ENCODE peak calls at places on chromosomes 12 and 14, in eight cellular contexts. K, L, D, J, R, F, M and X are unnamed samples.

GRCh38 chr12:75459755-75460154 is 20.8 kb upstream of the GLIPR1 start:
- DNase-seq in K (no peak), L (no peak), D (no peak), J (no peak), R (no peak), F (no peak), M (no peak), X (no peak)

GRCh38 chr14:51457858-51458562 is 193.7 kb upstream of the FRMD6 start:
- DNase-seq in K (no peak), L (no peak), D (no peak), J (no peak), R (no peak), F (no peak), M (no peak), X (no peak)

GRCh38 chr12:6328945-6329692 is 12.8 kb downstream of the TNFRSF1A start:
- DNase-seq in K (no peak), L (no peak), D (no peak), J (no peak), R (no peak), F (no peak), M (no peak), X (no peak)

GRCh38 chr12:109881752-109882151 is 1.4 kb upstream of the GLTP start:
- DNase-seq in K (no peak), L (no peak), D (no peak), J (no peak), R (no peak), F (no peak), M (no peak), X (no peak)

GRCh38 chr14:52706286-52706685 is 714 bp upstream of the PSMC6 start:
- DNase-seq in K (peak), L (no peak), D (no peak), J (no peak), R (no peak), F (no peak), M (no peak), X (no peak)

GRCh38 chr12:68539615-68539952 is 71.1 kb upstream of the RAP1B start:
- DNase-seq in K (no peak), L (no peak), D (no peak), J (no peak), R (no peak), F (no peak), M (no peak), X (no peak)

GRCh38 chr14:102694530-102695171 is 82.6 kb upstream of the TRAF3 start:
- DNase-seq in K (peak), L (peak), D (peak), J (peak), R (no peak), F (peak), M (peak), X (peak)

GRCh38 chr14:93091666-93092065 is 24.1 kb downstream of the ITPK1 start:
- DNase-seq in K (no peak), L (no peak), D (no peak), J (no peak), R (no peak), F (no peak), M (no peak), X (no peak)

GRCh38 chr14:106107703-106108102 is 581.3 kb downstream of the TMEM121 start:
- DNase-seq in K (no peak), L (no peak), D (no peak), J (no peak), R (no peak), F (no peak), M (no peak), X (no peak)

GRCh38 chr12:105820407-105821140 is 318.2 kb downstream of the NUAK1 start:
- DNase-seq in K (peak), L (peak), D (peak), J (peak), R (no peak), F (no peak), M (peak), X (peak)

GRCh38 chr14:81337073-81337472 is 63.1 kb downstream of the STON2 start:
- DNase-seq in K (no peak), L (no peak), D (no peak), J (no peak), R (no peak), F (no peak), M (no peak), X (no peak)

GRCh38 chr14:72369106-72369505 is 436.9 kb downstream of the RGS6 start:
- DNase-seq in K (no peak), L (no peak), D (no peak), J (no peak), R (no peak), F (no peak), M (no peak), X (no peak)

GRCh38 chr12:113537751-113538087 is 66.0 kb upstream of the LHX5 start:
- DNase-seq in K (no peak), L (no peak), D (no peak), J (no peak), R (no peak), F (no peak), M (no peak), X (no peak)

GRCh38 chr14:81176224-81176623 is 44.5 kb downstream of the GTF2A1 start:
- DNase-seq in K (peak), L (no peak), D (peak), J (peak), R (no peak), F (no peak), M (peak), X (no peak)

GRCh38 chr14:22870811-22871199 is 735 bp upstream of the LRP10 start:
- DNase-seq in K (no peak), L (no peak), D (no peak), J (no peak), R (no peak), F (no peak), M (no peak), X (no peak)

GRCh38 chr12:93311827-93312226 is 65.9 kb upstream of the NUDT4 start:
- DNase-seq in K (no peak), L (no peak), D (no peak), J (no peak), R (no peak), F (no peak), M (no peak), X (no peak)

GRCh38 chr14:102487204-102487577 is 22.4 kb downstream of the ANKRD9 start:
- DNase-seq in K (no peak), L (no peak), D (no peak), J (no peak), R (no peak), F (no peak), M (no peak), X (no peak)

GRCh38 chr12:119949145-119949544 is 39.9 kb upstream of the BICDL1 start:
- DNase-seq in K (peak), L (peak), D (no peak), J (no peak), R (no peak), F (no peak), M (no peak), X (no peak)

DNA sequence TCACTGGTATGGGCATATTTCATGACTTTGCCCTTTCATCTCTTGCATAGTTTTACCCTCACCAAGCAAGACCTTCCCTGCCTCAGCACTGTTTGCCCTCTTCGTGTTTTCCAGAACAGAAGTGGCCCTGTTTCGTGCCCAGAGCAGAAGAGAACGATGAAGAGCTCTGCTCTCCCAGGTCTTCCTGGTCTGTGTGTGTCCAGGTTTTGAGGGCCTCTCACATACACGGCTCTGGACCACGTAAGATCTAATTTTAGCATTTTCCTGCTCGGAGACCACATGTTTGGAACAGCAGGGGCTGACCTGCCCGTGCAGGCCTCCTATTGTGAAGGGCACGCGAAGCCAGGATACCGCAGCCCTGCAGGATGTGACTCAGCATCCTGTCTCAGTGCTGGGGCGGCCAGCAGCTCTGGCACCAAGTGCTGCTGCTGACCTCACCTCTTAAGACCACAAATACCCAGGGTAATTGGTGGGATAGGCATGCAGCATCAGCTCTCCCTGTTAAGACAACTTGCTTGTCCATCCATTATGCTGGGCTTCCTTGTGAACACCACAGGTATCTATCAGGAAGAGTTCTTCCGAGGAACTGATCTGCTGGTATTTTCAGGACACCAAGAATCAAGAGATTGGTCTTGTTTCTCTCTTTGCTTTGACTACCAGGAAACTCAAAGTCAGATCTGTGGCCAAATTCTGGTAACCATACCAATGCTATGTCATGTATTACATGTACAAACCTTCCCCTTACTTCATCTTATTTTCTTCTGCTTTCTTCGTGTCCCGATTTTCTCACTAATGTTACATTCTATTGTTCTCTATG is 19.0 kb downstream of the SSH1 start:
- DNase-seq in K (peak), L (peak), D (peak), J (peak), R (peak), F (peak), M (peak), X (peak)
- TF ChIP-seq POLR2A in K (peak), L (no peak), D (no peak), J (no peak), R (no peak), F (no peak), M (no peak), X (peak)

DNA sequence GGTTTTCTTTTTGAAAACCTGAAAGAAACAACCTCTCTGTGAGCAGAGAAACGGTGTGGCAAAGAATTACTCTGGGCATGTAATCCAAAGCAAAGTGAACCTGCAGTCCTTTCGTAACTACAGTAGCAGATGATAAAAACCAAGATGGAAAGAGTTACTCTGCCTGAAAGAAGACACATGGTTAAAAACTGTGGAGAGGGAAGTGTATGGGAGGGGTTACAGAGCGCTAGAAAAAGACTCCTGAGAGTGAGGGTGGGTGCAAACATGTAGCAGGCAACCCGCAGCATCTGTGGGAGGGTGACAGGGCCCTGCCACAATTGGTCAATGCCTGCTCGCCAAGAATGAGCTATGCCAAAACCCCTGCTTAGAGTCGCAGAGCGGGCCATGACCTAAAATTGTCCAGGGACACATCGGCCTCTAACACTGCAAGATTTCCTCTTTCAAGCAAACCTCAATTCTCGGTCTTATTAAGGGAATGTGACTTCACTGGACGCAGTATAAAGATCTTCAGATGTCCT is 753 bp downstream of the PRKAG1 start:
- DNase-seq in K (no peak), L (no peak), D (peak), J (peak), R (no peak), F (no peak), M (no peak), X (peak)
- TF ChIP-seq POLR2A in K (no peak), L (no peak), D (no peak), J (no peak), R (no peak), F (no peak), M (no peak), X (no peak)

GRCh38 chr14:99413972-99414371 is 66.7 kb downstream of the SETD3 start:
- DNase-seq in K (no peak), L (no peak), D (no peak), J (no peak), R (no peak), F (no peak), M (no peak), X (no peak)

GRCh38 chr14:99416909-99417308 is 63.8 kb downstream of the SETD3 start:
- DNase-seq in K (no peak), L (no peak), D (no peak), J (no peak), R (no peak), F (no peak), M (no peak), X (no peak)

GRCh38 chr14:99413172-99413571 is 67.5 kb downstream of the SETD3 start:
- DNase-seq in K (no peak), L (no peak), D (no peak), J (no peak), R (no peak), F (no peak), M (no peak), X (no peak)

GRCh38 chr14:99418217-99418616 is 62.4 kb downstream of the SETD3 start:
- DNase-seq in K (no peak), L (no peak), D (no peak), J (no peak), R (no peak), F (no peak), M (no peak), X (no peak)

DNA sequence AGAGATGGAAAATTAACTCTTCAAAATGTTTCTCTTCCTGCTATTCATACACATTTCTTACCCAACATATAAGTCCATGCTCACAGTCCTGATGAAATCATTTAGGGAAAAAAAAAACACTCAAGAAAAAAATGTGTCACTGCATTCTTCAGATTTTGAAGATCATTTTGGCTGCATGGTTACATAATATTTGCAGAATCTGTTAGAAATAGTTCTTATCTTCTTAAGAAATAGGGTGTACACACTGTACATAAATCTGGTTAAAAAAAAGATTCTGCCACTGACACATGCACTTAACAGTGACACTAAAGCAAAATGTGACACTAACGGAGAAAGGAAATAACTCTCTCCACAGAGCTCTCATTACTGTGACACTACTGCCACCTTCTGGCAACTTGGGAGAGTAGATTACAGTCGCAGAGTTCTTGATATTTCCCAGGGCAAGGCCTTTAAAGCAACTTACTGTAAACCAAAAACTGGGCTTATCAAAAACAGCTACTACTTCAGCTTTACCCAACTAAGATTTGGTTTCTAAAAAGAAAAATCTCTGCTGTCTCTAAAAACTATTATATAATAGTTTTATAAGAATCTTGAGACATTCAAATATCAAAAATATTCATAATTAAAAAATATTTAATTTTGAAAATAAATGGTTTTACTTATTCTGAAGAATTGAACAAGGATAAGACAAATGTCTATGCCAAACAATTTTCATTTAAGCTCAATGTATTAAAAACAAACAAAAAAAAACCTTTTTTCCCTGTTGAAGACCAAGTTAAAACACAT is 65.0 kb downstream of the SETD3 start:
- DNase-seq in K (no peak), L (peak), D (no peak), J (no peak), R (peak), F (peak), M (no peak), X (no peak)
- TF ChIP-seq POLR2A in K (no peak), L (no peak), D (no peak), J (no peak), R (no peak), F (no peak), M (no peak), X (no peak)

GRCh38 chr12:51797301-51797700 is 51.2 kb downstream of the FIGNL2 start:
- DNase-seq in K (no peak), L (no peak), D (no peak), J (no peak), R (no peak), F (no peak), M (no peak), X (no peak)

GRCh38 chr12:51798507-51798906 is 50.0 kb downstream of the FIGNL2 start:
- DNase-seq in K (no peak), L (no peak), D (no peak), J (no peak), R (no peak), F (no peak), M (no peak), X (no peak)

GRCh38 chr12:51788876-51789275 is 59.6 kb downstream of the FIGNL2 start:
- DNase-seq in K (no peak), L (no peak), D (no peak), J (no peak), R (no peak), F (no peak), M (no peak), X (no peak)

GRCh38 chr12:51792417-51792816 is 56.1 kb downstream of the FIGNL2 start:
- DNase-seq in K (no peak), L (no peak), D (no peak), J (no peak), R (no peak), F (no peak), M (no peak), X (no peak)

DNA sequence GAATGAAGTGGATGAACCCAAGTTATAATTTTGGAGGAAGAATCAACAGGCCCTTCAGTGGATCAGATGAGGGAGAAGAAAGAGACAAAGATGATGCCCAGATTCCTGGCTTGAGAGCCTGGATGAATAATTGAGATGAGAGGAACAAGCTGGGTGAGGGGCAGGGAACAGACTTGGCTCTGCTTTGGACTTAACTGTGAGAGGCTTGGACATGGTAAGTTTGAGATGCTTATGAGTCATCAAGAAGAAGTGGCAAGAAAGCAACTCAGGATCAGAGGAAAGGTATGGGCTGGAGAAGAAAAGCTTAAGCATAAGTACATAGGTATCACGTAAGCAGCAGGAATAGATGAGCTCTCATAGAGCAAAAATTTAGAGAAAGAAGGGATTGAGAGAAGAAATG is 55.3 kb downstream of the FIGNL2 start:
- DNase-seq in K (no peak), L (no peak), D (no peak), J (no peak), R (no peak), F (no peak), M (no peak), X (no peak)
- TF ChIP-seq POLR2A in K (no peak), L (no peak), D (no peak), J (no peak), R (no peak), F (no peak), M (no peak), X (no peak)

GRCh38 chr12:57459055-57459749 is 383 bp upstream of the GLI1 start:
- DNase-seq in K (peak), L (peak), D (peak), J (peak), R (peak), F (peak), M (peak), X (peak)
- TF ChIP-seq POLR2A in K (no peak), L (no peak), D (no peak), J (no peak), R (peak), F (peak), M (no peak), X (peak)

GRCh38 chr14:105093426-105094192 is 28.4 kb upstream of the GPR132 start:
- DNase-seq in K (peak), L (peak), D (peak), J (peak), R (peak), F (peak), M (no peak), X (peak)
- TF ChIP-seq POLR2A in K (no peak), L (peak), D (no peak), J (no peak), R (no peak), F (no peak), M (no peak), X (no peak)

DNA sequence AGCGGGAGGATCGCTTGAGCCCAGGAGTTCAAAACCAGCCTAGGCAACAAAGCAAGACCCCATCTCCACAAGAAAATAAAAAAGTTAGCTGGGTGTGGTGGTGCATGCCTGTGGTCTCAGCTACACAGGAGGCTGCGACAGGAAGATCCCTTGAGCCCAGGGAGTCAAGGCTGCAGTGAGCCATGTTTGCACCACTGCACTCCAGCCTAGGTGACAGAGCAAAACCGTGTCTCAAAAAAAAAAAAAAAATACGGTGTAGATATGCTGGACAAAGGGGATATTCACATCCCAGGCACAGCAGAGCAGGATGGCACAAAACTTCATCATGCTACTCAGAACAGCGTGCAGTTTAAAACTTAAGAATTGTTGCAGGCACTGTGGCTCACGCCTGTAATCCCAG is 24.8 kb upstream of the STRN3 start:
- DNase-seq in K (no peak), L (no peak), D (no peak), J (no peak), R (no peak), F (no peak), M (no peak), X (no peak)
- TF ChIP-seq POLR2A in K (no peak), L (no peak), D (no peak), J (no peak), R (no peak), F (no peak), M (no peak), X (no peak)

DNA sequence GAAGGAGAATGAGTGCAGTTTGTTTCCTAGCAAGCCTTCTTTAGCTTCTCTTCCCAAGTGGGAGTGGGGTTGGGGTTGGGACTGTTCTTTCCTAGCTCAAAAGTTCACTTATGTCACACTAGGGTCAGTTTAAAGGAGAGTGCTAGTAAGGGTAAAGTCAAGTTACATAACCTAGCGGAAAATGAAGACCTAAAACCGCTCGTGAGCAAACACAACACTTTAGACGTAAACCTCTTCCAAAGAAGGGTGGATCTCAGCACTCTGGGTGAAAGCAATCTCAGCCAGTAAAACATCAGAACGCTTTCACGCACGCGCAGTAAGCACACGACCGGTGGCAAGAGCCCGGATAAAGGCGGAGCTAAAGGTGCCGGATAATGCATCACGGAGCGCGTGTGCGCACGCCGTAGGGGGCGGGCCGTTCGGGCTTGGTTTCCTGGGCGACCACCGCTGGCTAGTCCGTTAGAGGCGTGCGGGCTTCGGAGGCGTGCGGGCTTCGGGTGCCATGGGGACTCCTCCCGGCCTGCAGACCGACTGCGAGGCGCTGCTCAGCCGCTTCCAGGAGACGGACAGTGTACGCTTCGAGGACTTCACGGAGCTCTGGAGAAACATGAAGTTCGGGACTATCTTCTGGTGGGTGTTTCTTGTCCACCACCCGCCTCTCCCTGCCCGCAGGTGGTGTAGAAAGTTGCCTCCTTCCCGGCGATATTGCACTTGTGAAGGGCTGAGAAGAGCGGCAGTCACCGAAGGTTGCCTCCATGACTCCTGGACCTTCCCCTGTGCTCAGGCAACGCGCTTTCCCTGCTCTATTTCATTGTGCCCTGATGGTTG is at the start of gene SNAPC1:
- DNase-seq in K (peak), L (peak), D (peak), J (peak), R (peak), F (peak), M (peak), X (peak)
- TF ChIP-seq POLR2A in K (peak), L (no peak), D (peak), J (peak), R (peak), F (peak), M (peak), X (peak)